ENCODE peak calls at places on chromosomes 6 and 20, in seven cellular contexts. One of them, this sample, is unnamed.

GRCh38 chr6:13303668-13304017 is 24.7 kb downstream of the TBC1D7 start:
- DNase-seq in stomach: peak
- DNase-seq in IMR-90: peak
- DNase-seq in spleen: peak
- DNase-seq in A549: no peak
- DNase-seq in lower leg skin: peak
- DNase-seq in heart left ventricle: peak
- DNase-seq in this sample: peak

GRCh38 chr6:1024587-1024986 is 287.3 kb upstream of the FOXQ1 start:
- DNase-seq in stomach: no peak
- DNase-seq in IMR-90: peak
- DNase-seq in spleen: no peak
- DNase-seq in A549: peak
- DNase-seq in lower leg skin: no peak
- DNase-seq in heart left ventricle: no peak
- DNase-seq in this sample: no peak

GRCh38 chr6:68657374-68657773 is 22.3 kb downstream of the ADGRB3 start:
- DNase-seq in stomach: no peak
- DNase-seq in IMR-90: no peak
- DNase-seq in spleen: no peak
- DNase-seq in A549: no peak
- DNase-seq in lower leg skin: no peak
- DNase-seq in heart left ventricle: no peak
- DNase-seq in this sample: no peak

GRCh38 chr6:136866872-136867416 is 44.6 kb downstream of the PEX7 start:
- DNase-seq in stomach: no peak
- DNase-seq in IMR-90: peak
- DNase-seq in spleen: no peak
- DNase-seq in A549: no peak
- DNase-seq in lower leg skin: no peak
- DNase-seq in heart left ventricle: no peak
- DNase-seq in this sample: no peak

GRCh38 chr20:58877374-58878360 is 25.2 kb downstream of the GNAS start:
- DNase-seq in stomach: no peak
- DNase-seq in IMR-90: no peak
- DNase-seq in spleen: no peak
- DNase-seq in A549: no peak
- DNase-seq in lower leg skin: peak
- DNase-seq in heart left ventricle: no peak
- DNase-seq in this sample: peak

GRCh38 chr6:162845972-162846371 is 118.2 kb downstream of the PACRG start:
- DNase-seq in stomach: no peak
- DNase-seq in IMR-90: no peak
- DNase-seq in spleen: no peak
- DNase-seq in A549: no peak
- DNase-seq in lower leg skin: no peak
- DNase-seq in heart left ventricle: no peak
- DNase-seq in this sample: no peak

GRCh38 chr6:42177514-42178364 is 4.6 kb downstream of the GUCA1A start:
- DNase-seq in stomach: no peak
- DNase-seq in IMR-90: no peak
- DNase-seq in spleen: no peak
- DNase-seq in A549: no peak
- DNase-seq in lower leg skin: no peak
- DNase-seq in heart left ventricle: peak
- DNase-seq in this sample: no peak

GRCh38 chr20:2460752-2461424 is 9.7 kb downstream of the SNRPB start:
- DNase-seq in stomach: no peak
- DNase-seq in IMR-90: no peak
- DNase-seq in spleen: no peak
- DNase-seq in A549: no peak
- DNase-seq in lower leg skin: no peak
- DNase-seq in heart left ventricle: no peak
- DNase-seq in this sample: no peak

GRCh38 chr6:45808917-45809316 is 206.7 kb downstream of the CLIC5 start:
- DNase-seq in stomach: no peak
- DNase-seq in IMR-90: no peak
- DNase-seq in spleen: no peak
- DNase-seq in A549: no peak
- DNase-seq in lower leg skin: no peak
- DNase-seq in heart left ventricle: no peak
- DNase-seq in this sample: no peak

GRCh38 chr20:63180541-63181185 is 35.3 kb downstream of the YTHDF1 start:
- DNase-seq in stomach: no peak
- DNase-seq in IMR-90: no peak
- DNase-seq in spleen: no peak
- DNase-seq in A549: no peak
- DNase-seq in lower leg skin: no peak
- DNase-seq in heart left ventricle: no peak
- DNase-seq in this sample: no peak

GRCh38 chr20:63181226-63181625 is 34.7 kb downstream of the YTHDF1 start:
- DNase-seq in stomach: no peak
- DNase-seq in IMR-90: no peak
- DNase-seq in spleen: no peak
- DNase-seq in A549: no peak
- DNase-seq in lower leg skin: no peak
- DNase-seq in heart left ventricle: no peak
- DNase-seq in this sample: no peak

GRCh38 chr20:63178889-63179751 is 36.8 kb downstream of the YTHDF1 start:
- DNase-seq in stomach: peak
- DNase-seq in IMR-90: peak
- DNase-seq in spleen: peak
- DNase-seq in A549: no peak
- DNase-seq in lower leg skin: no peak
- DNase-seq in heart left ventricle: no peak
- DNase-seq in this sample: no peak

GRCh38 chr20:63178445-63178818 is 37.5 kb downstream of the YTHDF1 start:
- DNase-seq in stomach: no peak
- DNase-seq in IMR-90: no peak
- DNase-seq in spleen: no peak
- DNase-seq in A549: no peak
- DNase-seq in lower leg skin: no peak
- DNase-seq in heart left ventricle: no peak
- DNase-seq in this sample: no peak

DNA sequence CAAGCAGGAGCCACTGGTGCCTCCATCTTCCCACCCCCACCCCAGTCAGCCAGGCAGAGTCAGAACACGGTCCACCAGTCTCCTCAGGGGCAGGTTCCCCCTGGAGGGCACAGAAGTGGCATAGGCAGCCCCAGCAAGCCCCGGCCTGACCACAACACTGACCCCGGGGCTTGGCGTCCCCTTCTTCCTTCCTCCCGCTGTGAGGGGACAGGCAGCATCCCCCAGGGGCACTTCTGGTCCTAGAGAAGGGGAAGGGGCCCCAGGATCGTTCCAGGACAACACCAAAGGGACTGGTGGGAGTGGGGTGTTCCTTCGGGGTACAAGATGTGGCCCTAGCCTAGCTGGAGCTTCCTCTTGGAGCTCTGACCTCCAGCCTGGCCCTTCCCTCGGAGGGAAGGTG is 36.1 kb downstream of the YTHDF1 start:
- DNase-seq in stomach: no peak
- DNase-seq in IMR-90: no peak
- DNase-seq in spleen: no peak
- DNase-seq in A549: no peak
- DNase-seq in lower leg skin: no peak
- DNase-seq in heart left ventricle: no peak
- DNase-seq in this sample: no peak
- H3K4me3 ChIP-seq in stomach: no peak
- H3K4me3 ChIP-seq in IMR-90: no peak
- H3K4me3 ChIP-seq in spleen: no peak
- H3K4me3 ChIP-seq in A549: no peak
- H3K4me3 ChIP-seq in lower leg skin: no peak
- H3K4me3 ChIP-seq in heart left ventricle: no peak
- H3K4me3 ChIP-seq in this sample: no peak

GRCh38 chr6:4774715-4775590 is 1.3 kb upstream of the CDYL start:
- DNase-seq in stomach: no peak
- DNase-seq in IMR-90: no peak
- DNase-seq in spleen: no peak
- DNase-seq in A549: no peak
- DNase-seq in lower leg skin: peak
- DNase-seq in heart left ventricle: peak
- DNase-seq in this sample: no peak

GRCh38 chr6:4774296-4774695 is 1.9 kb upstream of the CDYL start:
- DNase-seq in stomach: no peak
- DNase-seq in IMR-90: no peak
- DNase-seq in spleen: no peak
- DNase-seq in A549: no peak
- DNase-seq in lower leg skin: no peak
- DNase-seq in heart left ventricle: no peak
- DNase-seq in this sample: no peak

GRCh38 chr6:4776493-4776966 is 326 bp downstream of the CDYL start:
- DNase-seq in stomach: no peak
- DNase-seq in IMR-90: no peak
- DNase-seq in spleen: no peak
- DNase-seq in A549: no peak
- DNase-seq in lower leg skin: peak
- DNase-seq in heart left ventricle: no peak
- DNase-seq in this sample: no peak

GRCh38 chr6:4776967-4777925 is 1.0 kb downstream of the CDYL start:
- DNase-seq in stomach: no peak
- DNase-seq in IMR-90: peak
- DNase-seq in spleen: no peak
- DNase-seq in A549: no peak
- DNase-seq in lower leg skin: no peak
- DNase-seq in heart left ventricle: peak
- DNase-seq in this sample: peak

DNA sequence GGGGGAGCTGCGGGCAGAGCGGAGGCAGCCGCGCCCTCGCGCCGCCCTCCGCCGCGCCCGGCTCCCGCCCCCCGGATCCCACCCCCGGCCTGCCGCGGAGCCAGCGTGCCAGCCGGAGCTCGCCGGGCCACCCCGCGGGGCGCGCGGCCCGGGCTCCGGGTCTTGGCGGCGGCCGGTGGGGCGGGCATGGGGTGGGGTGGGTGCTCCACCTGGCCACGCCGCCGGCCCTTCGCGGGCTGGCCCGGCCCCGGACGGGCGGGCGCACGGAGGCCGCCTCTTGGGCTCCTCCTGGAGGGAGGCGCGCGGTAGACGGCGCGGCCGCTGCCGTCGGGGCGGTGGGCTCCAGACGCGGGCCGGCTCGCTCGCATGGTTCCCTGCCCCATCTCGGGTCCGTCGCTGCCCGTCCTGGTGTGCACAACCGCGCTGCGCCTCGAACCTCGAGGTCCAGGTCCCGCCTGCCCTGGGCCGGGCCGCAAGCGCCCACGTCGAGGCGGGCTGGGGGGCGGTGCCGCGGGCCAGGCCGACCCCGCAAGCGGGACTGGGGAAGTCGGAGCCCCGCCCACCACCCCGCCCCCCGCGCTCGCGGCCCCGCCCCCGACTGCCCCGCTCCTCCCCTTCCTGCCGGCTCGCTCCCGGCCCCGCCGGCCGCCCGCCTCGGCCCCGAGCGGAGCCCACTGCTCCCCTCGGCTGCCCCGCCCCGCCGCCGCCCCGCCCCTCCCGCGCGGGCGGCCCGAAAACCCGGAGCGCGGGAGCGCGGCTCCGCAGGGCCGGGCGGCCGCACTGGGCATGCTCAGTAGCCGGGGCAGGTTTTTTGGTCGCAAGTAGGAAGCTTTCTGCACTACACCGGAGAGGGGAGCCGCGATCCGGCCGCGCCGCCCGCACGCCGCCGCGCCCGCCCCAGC is at the start of gene CDYL:
- DNase-seq in stomach: peak
- DNase-seq in IMR-90: peak
- DNase-seq in spleen: peak
- DNase-seq in A549: peak
- DNase-seq in lower leg skin: peak
- DNase-seq in heart left ventricle: peak
- DNase-seq in this sample: peak
- TF ChIP-seq POLR2A in stomach: no peak
- TF ChIP-seq POLR2A in IMR-90: no peak
- TF ChIP-seq POLR2A in spleen: peak
- TF ChIP-seq POLR2A in A549: peak
- TF ChIP-seq POLR2A in lower leg skin: no peak
- TF ChIP-seq POLR2A in heart left ventricle: no peak
- TF ChIP-seq POLR2A in this sample: peak

GRCh38 chr6:3204921-3205320 is 22.5 kb downstream of the TUBB2B start:
- DNase-seq in stomach: no peak
- DNase-seq in IMR-90: no peak
- DNase-seq in spleen: no peak
- DNase-seq in A549: no peak
- DNase-seq in lower leg skin: peak
- DNase-seq in heart left ventricle: no peak
- DNase-seq in this sample: no peak

GRCh38 chr6:3208775-3209113 is 18.7 kb downstream of the TUBB2B start:
- DNase-seq in stomach: no peak
- DNase-seq in IMR-90: no peak
- DNase-seq in spleen: no peak
- DNase-seq in A549: no peak
- DNase-seq in lower leg skin: no peak
- DNase-seq in heart left ventricle: no peak
- DNase-seq in this sample: no peak

GRCh38 chr6:3205913-3206312 is 21.5 kb downstream of the TUBB2B start:
- DNase-seq in stomach: no peak
- DNase-seq in IMR-90: peak
- DNase-seq in spleen: no peak
- DNase-seq in A549: no peak
- DNase-seq in lower leg skin: peak
- DNase-seq in heart left ventricle: no peak
- DNase-seq in this sample: no peak

GRCh38 chr6:3208096-3208774 is 19.2 kb downstream of the TUBB2B start:
- DNase-seq in stomach: no peak
- DNase-seq in IMR-90: peak
- DNase-seq in spleen: no peak
- DNase-seq in A549: no peak
- DNase-seq in lower leg skin: peak
- DNase-seq in heart left ventricle: no peak
- DNase-seq in this sample: peak

DNA sequence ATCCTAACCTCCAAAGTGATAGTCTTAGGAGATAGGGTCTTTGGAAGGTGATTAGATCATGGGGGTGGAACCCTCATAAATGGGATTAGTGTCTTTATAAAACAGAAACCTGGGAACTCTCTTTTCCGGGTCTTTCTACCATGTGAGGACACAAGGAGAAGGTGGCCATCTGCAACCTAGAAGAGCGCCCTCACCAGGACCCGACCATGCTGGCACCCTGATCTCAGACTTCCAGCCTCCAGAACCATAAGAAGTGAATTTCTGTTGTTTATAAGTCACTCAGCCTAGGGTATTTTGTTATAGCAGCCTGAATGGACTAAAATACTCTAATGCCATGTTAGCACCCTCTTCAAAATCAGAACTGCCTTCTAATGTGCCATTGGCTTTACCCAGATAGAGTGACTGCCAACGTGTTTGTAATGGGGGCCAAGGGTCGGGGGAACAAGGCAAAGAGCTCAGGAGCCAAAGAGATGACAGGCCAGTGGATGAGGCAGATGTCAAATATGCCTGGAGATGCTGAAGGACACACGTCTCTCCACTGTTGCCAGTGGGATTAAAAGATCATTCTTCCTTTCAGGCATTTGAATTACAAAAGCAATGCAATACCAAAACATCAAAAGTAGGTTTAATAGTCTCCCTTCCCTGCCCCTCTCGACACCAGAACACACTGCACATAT is 21.0 kb downstream of the TUBB2B start:
- DNase-seq in stomach: no peak
- DNase-seq in IMR-90: no peak
- DNase-seq in spleen: no peak
- DNase-seq in A549: no peak
- DNase-seq in lower leg skin: peak
- DNase-seq in heart left ventricle: no peak
- DNase-seq in this sample: no peak
- TF ChIP-seq CTCF in stomach: no peak
- TF ChIP-seq CTCF in IMR-90: no peak
- TF ChIP-seq CTCF in spleen: no peak
- TF ChIP-seq CTCF in A549: no peak
- TF ChIP-seq CTCF in lower leg skin: no peak
- TF ChIP-seq CTCF in heart left ventricle: no peak
- TF ChIP-seq CTCF in this sample: no peak

GRCh38 chr6:121441477-121441876 is 6.0 kb downstream of the GJA1 start:
- DNase-seq in stomach: no peak
- DNase-seq in IMR-90: no peak
- DNase-seq in spleen: no peak
- DNase-seq in A549: no peak
- DNase-seq in lower leg skin: no peak
- DNase-seq in heart left ventricle: no peak
- DNase-seq in this sample: no peak
- H3K4me3 ChIP-seq in stomach: no peak
- H3K4me3 ChIP-seq in IMR-90: no peak
- H3K4me3 ChIP-seq in spleen: no peak
- H3K4me3 ChIP-seq in A549: no peak
- H3K4me3 ChIP-seq in lower leg skin: no peak
- H3K4me3 ChIP-seq in heart left ventricle: peak
- H3K4me3 ChIP-seq in this sample: peak